ENCODE peak calls at places on chromosomes 1 and 21, in four cellular contexts. M is uterus, H is fibroblast of lung, O is fibroblast of mammary gland. B is an unnamed sample.

GRCh38 chr21:17911628-17912027 is 92.5 kb upstream of the C21orf91 start:
- DNase-seq in M (no peak), H (peak), O (peak), B (no peak)

GRCh38 chr1:175127565-175127964 is 59.9 kb downstream of the TNN start:
- DNase-seq in M (no peak), H (no peak), O (no peak), B (no peak)

GRCh38 chr1:235763962-235764361 is 102.7 kb downstream of the LYST start:
- DNase-seq in M (no peak), H (no peak), O (no peak), B (no peak)

GRCh38 chr1:212110617-212111016 is 75.1 kb downstream of the DTL start:
- DNase-seq in M (no peak), H (peak), O (peak), B (peak)

GRCh38 chr1:12372180-12372579 is 142.3 kb downstream of the VPS13D start:
- DNase-seq in M (no peak), H (no peak), O (no peak), B (no peak)

GRCh38 chr21:42475526-42476492 is 20.2 kb downstream of the RSPH1 start:
- DNase-seq in M (no peak), H (no peak), O (no peak), B (no peak)

GRCh38 chr1:113210248-113210647 is 137.2 kb downstream of the LRIG2 start:
- DNase-seq in M (no peak), H (no peak), O (no peak), B (no peak)

GRCh38 chr21:37231247-37231645 is 35.9 kb downstream of the VPS26C start:
- DNase-seq in M (no peak), H (no peak), O (no peak), B (no peak)

GRCh38 chr1:205963352-205963751 is 20.1 kb upstream of the SLC26A9 start:
- DNase-seq in M (no peak), H (peak), O (peak), B (peak)

GRCh38 chr1:207181838-207182237 is 77.8 kb downstream of the C4BPA start:
- DNase-seq in M (no peak), H (no peak), O (peak), B (no peak)

GRCh38 chr1:248807067-248807737 is 18.5 kb downstream of the SH3BP5L start:
- DNase-seq in M (no peak), H (peak), O (peak), B (peak)

GRCh38 chr1:62689524-62689923 is 1.3 kb upstream of the DOCK7 start:
- DNase-seq in M (no peak), H (peak), O (peak), B (peak)

GRCh38 chr1:17735340-17735739 is 19.8 kb upstream of the ACTL8 start:
- DNase-seq in M (no peak), H (no peak), O (no peak), B (no peak)

GRCh38 chr1:38014724-38015424 is 2.3 kb downstream of the UTP11 start:
- DNase-seq in M (no peak), H (no peak), O (no peak), B (no peak)
- H3K4me3 ChIP-seq in M (no peak), H (no peak), O (no peak), B (no peak)

GRCh38 chr1:48718696-48719095 is 58.0 kb downstream of the BEND5 start:
- DNase-seq in M (no peak), H (no peak), O (no peak), B (no peak)

DNA sequence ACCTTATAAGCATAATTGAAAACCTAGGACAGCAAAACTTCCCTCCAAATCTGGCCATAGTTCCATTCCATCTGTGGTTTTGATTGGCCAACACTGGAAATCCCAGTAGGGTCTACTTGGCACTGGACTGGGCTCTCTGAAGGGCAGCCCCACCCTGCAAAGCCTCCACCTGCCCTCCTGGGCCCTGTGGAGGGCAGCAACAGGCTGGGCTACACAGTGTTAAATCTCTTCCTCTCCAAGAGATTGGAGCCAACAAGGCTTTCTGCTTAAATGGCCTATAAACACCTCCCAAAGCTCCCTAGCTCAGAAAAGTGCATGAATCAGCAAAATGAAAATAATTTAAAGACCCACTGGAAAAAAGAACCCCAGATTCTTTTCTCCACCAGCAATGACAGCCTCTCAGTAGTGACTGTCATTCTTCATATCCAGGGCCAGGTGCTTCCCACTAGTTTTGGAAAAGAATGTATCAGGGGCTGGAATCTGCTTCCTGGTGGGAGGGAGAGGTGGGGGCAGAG is 58.5 kb downstream of the BEND5 start:
- DNase-seq in M (no peak), H (no peak), O (no peak), B (no peak)
- TF ChIP-seq CTCF in M (no peak), H (no peak), O (no peak), B (no peak)

GRCh38 chr1:186188004-186188539 is 187.0 kb downstream of the TPR start:
- DNase-seq in M (no peak), H (peak), O (peak), B (peak)
- H3K4me3 ChIP-seq in M (no peak), H (no peak), O (no peak), B (no peak)

GRCh38 chr1:19338323-19338762 is 26.2 kb downstream of the SLC66A1 start:
- DNase-seq in M (no peak), H (no peak), O (no peak), B (peak)
- TF ChIP-seq CTCF in M (peak), H (no peak), O (peak), B (no peak)